ENCODE peak calls at places on chromosomes 16 and 17, in six cellular contexts. L is H1, T is mesenchymal stem cell, X is IMR-90, D is H9, P is neuronal stem cell. O is an unnamed sample.
A peak's percentile ranks its signal among the peaks of the same experiment; 100 is the strongest.

GRCh38 chr17:60151355-60151754 is 1.6 kb downstream of the CA4 start:
- DNase-seq in L (no peak), T (no peak), X (no peak), D (no peak), P (no peak), O (no peak)

GRCh38 chr16:50299508-50300105 is 33.3 kb downstream of the ADCY7 start:
- DNase-seq in L (no peak), T (no peak), X (no peak), D (no peak), P (no peak), O (no peak)

GRCh38 chr17:40461774-40462342 is 18.6 kb downstream of the IGFBP4 start:
- DNase-seq in L (no peak), T (no peak), X (no peak), D (no peak), P (no peak), O (no peak)

GRCh38 chr16:79181419-79181818 is 419.1 kb downstream of the MAF start:
- DNase-seq in L (no peak), T (peak; percentile 1), X (no peak), D (no peak), P (no peak), O (no peak)

GRCh38 chr16:19400709-19401108 is 17.0 kb upstream of the TMC5 start:
- DNase-seq in L (peak; percentile 15), T (no peak), X (no peak), D (peak; percentile 49), P (no peak), O (peak; percentile 54)

GRCh38 chr17:7853693-7854043 is 1.2 kb upstream of the TMEM88 start:
- DNase-seq in L (no peak), T (no peak), X (no peak), D (peak; percentile 64), P (no peak), O (no peak)

GRCh38 chr17:1764274-1764673 is 2.4 kb downstream of the SERPINF1 start:
- DNase-seq in L (no peak), T (peak; percentile 85), X (peak; percentile 87), D (no peak), P (no peak), O (no peak)

GRCh38 chr16:4752351-4753100 is 14.4 kb downstream of the ZNF500 start:
- DNase-seq in L (no peak), T (no peak), X (no peak), D (no peak), P (no peak), O (no peak)

GRCh38 chr17:61285483-61286320 is 113.9 kb upstream of the TBX2 start:
- DNase-seq in L (no peak), T (peak; percentile 97), X (peak; percentile 98), D (peak; percentile 52), P (no peak), O (no peak)

GRCh38 chr17:75917443-75918111 is 12.9 kb upstream of the MRPL38 start:
- DNase-seq in L (no peak), T (no peak), X (no peak), D (no peak), P (no peak), O (no peak)

GRCh38 chr16:57627184-57627871 is 1.1 kb upstream of the ADGRG1 start:
- DNase-seq in L (no peak), T (peak; percentile 88), X (peak; percentile 85), D (peak; percentile 69), P (peak; percentile 38), O (peak; percentile 89)

GRCh38 chr16:57629516-57630401 is 1.3 kb downstream of the ADGRG1 start:
- DNase-seq in L (no peak), T (no peak), X (no peak), D (no peak), P (no peak), O (no peak)

GRCh38 chr16:57628008-57628781 is at the start of gene ADGRG1:
- DNase-seq in L (peak; percentile 65), T (peak; percentile 98), X (peak; percentile 97), D (peak; percentile 75), P (peak; percentile 69), O (peak; percentile 53)

GRCh38 chr16:57630402-57630787 is 2.0 kb downstream of the ADGRG1 start:
- DNase-seq in L (no peak), T (no peak), X (no peak), D (no peak), P (no peak), O (peak; percentile 25)

GRCh38 chr16:57628782-57629181 is 352 bp downstream of the ADGRG1 start:
- DNase-seq in L (no peak), T (no peak), X (no peak), D (no peak), P (no peak), O (no peak)
- H4K91ac ChIP-seq in L (peak overlapping the region; percentile 92), T (peak overlapping the region; percentile 65), X (peak overlapping the region; percentile 76), D (no peak overlapping the region), P (peak overlapping the region; percentile 20), O (peak overlapping the region; percentile 9)

DNA sequence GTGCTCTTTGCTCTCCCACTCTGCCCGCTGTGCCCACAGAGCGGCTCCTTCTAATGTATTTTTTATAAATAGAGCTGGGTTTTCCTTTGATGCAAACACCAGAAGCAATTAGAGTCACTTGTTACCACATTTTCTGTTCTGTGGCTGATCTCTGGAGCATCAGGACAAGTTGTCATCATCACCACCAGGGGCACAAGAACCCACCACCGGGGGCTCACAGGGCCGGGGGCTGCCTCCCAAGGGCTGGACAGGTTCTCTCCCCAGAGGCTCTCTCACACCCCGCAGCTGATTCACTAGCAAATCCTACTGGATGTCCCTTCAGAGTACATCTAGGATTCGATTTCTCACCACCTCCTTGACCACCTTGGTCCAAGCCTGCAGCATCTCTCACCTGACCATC is 18.5 kb downstream of the C16orf82 start:
- DNase-seq in L (no peak), T (no peak), X (no peak), D (no peak), P (no peak), O (no peak)
- H3K23ac ChIP-seq in L (no peak overlapping the region), T (no peak overlapping the region), X (no peak overlapping the region), D (no peak overlapping the region), P (no peak overlapping the region), O (no peak overlapping the region)

DNA sequence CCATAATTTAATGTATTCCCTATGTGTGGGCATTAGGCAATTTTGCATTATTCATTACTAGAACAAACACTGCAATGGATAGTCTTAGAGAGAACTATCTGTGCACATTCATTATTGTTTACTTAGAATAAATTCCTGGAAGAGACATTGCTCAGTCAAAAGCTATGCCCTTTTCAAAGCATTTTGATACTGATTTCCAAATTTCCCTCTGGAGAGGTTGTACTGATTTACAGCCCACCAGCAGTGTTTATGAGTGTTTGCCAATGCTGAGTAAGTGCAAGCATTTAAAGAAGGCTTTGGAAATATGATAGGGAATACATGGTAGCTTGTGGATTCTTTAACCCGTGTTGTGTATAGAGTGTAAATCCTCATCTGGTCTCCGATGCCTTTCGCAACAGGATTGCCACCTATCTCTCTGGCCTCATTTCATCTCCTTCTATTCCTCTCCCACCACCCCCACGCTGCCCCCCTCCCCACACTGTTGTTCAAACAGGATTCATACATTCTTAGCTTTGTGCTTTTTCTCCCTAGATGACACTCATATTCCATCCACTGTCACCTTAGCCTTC is 33.4 kb upstream of the MMD start:
- DNase-seq in L (no peak), T (peak; percentile 90), X (peak; percentile 93), D (no peak), P (no peak), O (peak; percentile 88)
- H3K4me2 ChIP-seq in L (no peak overlapping the region), T (no peak overlapping the region), X (peak overlapping the region; percentile 62), D (no peak overlapping the region), P (no peak overlapping the region), O (no peak overlapping the region)

GRCh38 chr17:80396680-80397387 is 18.1 kb upstream of the ENDOV start:
- DNase-seq in L (no peak), T (no peak), X (no peak), D (no peak), P (no peak), O (no peak)

GRCh38 chr17:80393961-80394360 is 21.0 kb upstream of the ENDOV start:
- DNase-seq in L (no peak), T (no peak), X (no peak), D (no peak), P (no peak), O (no peak)

GRCh38 chr17:80394629-80395216 is 20.2 kb upstream of the ENDOV start:
- DNase-seq in L (no peak), T (no peak), X (no peak), D (no peak), P (no peak), O (no peak)

GRCh38 chr17:80395402-80396151 is 19.4 kb upstream of the ENDOV start:
- DNase-seq in L (no peak), T (no peak), X (no peak), D (peak; percentile 59), P (no peak), O (no peak)

DNA sequence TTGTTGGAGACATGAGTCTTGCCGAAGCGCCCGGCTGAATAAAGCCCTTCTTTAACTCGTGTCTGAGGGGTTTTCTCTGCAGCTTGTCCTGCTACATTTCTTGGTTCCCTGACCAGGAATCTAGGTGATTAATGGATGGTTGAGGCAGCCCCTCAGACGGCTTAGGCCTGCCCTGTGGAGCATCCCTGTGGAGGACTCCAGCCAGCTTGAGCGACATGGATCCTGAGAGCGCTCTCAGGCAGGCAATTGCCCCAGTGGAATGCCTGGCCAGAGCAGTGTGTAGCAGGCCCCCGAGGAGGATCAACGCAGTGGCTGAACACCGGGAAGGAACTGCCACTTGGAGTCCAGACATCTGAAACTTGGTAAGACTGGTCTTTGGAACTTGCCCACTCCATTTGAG is 17.3 kb upstream of the ENDOV start:
- DNase-seq in L (no peak), T (no peak), X (no peak), D (no peak), P (no peak), O (no peak)
- H4K91ac ChIP-seq in L (no peak overlapping the region), T (no peak overlapping the region), X (no peak overlapping the region), D (no peak overlapping the region), P (no peak overlapping the region), O (no peak overlapping the region)

GRCh38 chr17:38455288-38455915 is 27.1 kb downstream of the ARHGAP23 start:
- DNase-seq in L (no peak), T (peak; percentile 14), X (no peak), D (peak; percentile 71), P (no peak), O (peak; percentile 49)
- H3K23ac ChIP-seq in L (no peak overlapping the region), T (no peak overlapping the region), X (peak overlapping the region; percentile 98), D (no peak overlapping the region), P (no peak overlapping the region), O (no peak overlapping the region)

GRCh38 chr17:77385750-77386501 is 245.2 kb downstream of the SEC14L1 start:
- DNase-seq in L (no peak), T (no peak), X (no peak), D (no peak), P (no peak), O (no peak)
- H3K4me2 ChIP-seq in L (no peak overlapping the region), T (no peak overlapping the region), X (no peak overlapping the region), D (no peak overlapping the region), P (no peak overlapping the region), O (no peak overlapping the region)

DNA sequence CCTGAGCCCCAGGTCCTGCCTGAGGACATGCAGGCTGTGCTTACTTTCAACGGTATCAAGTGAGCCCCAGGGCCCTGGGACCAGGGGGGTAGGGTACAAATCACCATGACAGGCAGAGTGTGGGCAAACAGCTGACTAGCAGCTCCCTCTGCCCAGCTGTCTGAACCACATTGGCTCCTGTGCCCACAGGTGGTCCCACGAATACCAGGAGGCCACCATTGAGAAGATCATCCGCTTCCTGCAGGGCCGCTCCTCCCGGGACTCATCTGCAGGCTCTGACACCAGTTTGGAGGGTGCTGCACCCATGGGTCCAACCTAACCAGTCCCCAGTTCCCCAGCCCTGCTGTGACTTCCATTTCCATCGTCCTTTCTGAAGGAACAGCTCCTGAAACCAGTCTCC is 10.0 kb downstream of the SLC46A1 start:
- DNase-seq in L (no peak), T (no peak), X (no peak), D (no peak), P (no peak), O (no peak)
- H4K91ac ChIP-seq in L (no peak overlapping the region), T (no peak overlapping the region), X (no peak overlapping the region), D (no peak overlapping the region), P (no peak overlapping the region), O (no peak overlapping the region)

GRCh38 chr16:57260294-57260929 is 15.4 kb downstream of the ARL2BP start:
- DNase-seq in L (peak; percentile 49), T (peak; percentile 88), X (peak; percentile 82), D (peak; percentile 67), P (peak; percentile 81), O (peak; percentile 21)
- H3K23ac ChIP-seq in L (no peak overlapping the region), T (no peak overlapping the region), X (no peak overlapping the region), D (no peak overlapping the region), P (peak overlapping the region; percentile 78), O (no peak overlapping the region)